ENCODE peak calls at places on chromosomes 6 and 20, in four cellular contexts. One of them, this sample, is unnamed.

GRCh38 chr6:282177-282866 is 10.0 kb upstream of the DUSP22 start:
- DNase-seq in astrocyte of the spinal cord: no peak
- DNase-seq in endodermal cell: no peak
- DNase-seq in AG09309: no peak
- DNase-seq in this sample: no peak

GRCh38 chr6:109165392-109165964 is 70.2 kb downstream of the CEP57L1 start:
- DNase-seq in endodermal cell: peak
- DNase-seq in astrocyte of the spinal cord: peak
- DNase-seq in AG09309: peak
- DNase-seq in this sample: peak

GRCh38 chr6:163413345-163414116 is 987 bp upstream of the QKI start:
- DNase-seq in AG09309: peak
- DNase-seq in endodermal cell: peak
- DNase-seq in astrocyte of the spinal cord: peak
- DNase-seq in this sample: no peak

GRCh38 chr6:31083742-31084354 is 28.5 kb downstream of the C6orf15 start:
- DNase-seq in astrocyte of the spinal cord: peak
- DNase-seq in endodermal cell: peak
- DNase-seq in AG09309: no peak
- DNase-seq in this sample: no peak

GRCh38 chr6:31734247-31734702 is 2.1 kb downstream of the CLIC1 start:
- DNase-seq in AG09309: no peak
- DNase-seq in astrocyte of the spinal cord: no peak
- DNase-seq in endodermal cell: no peak
- DNase-seq in this sample: no peak

GRCh38 chr20:41482647-41483552 is 116.3 kb upstream of the EMILIN3 start:
- DNase-seq in astrocyte of the spinal cord: peak
- DNase-seq in endodermal cell: no peak
- DNase-seq in AG09309: peak
- DNase-seq in this sample: no peak

GRCh38 chr6:40440083-40440482 is 147.1 kb downstream of the LRFN2 start:
- DNase-seq in endodermal cell: no peak
- DNase-seq in AG09309: no peak
- DNase-seq in astrocyte of the spinal cord: no peak
- DNase-seq in this sample: no peak

GRCh38 chr6:88586371-88587157 is 376.9 kb downstream of the RNGTT start:
- DNase-seq in endodermal cell: no peak
- DNase-seq in astrocyte of the spinal cord: no peak
- DNase-seq in AG09309: no peak
- DNase-seq in this sample: no peak

GRCh38 chr6:28940294-28940858 is 16.6 kb upstream of the TRIM27 start:
- DNase-seq in AG09309: no peak
- DNase-seq in astrocyte of the spinal cord: no peak
- DNase-seq in endodermal cell: peak
- DNase-seq in this sample: no peak

GRCh38 chr20:60253471-60253870 is 295.2 kb downstream of the CDH26 start:
- DNase-seq in endodermal cell: no peak
- DNase-seq in AG09309: no peak
- DNase-seq in astrocyte of the spinal cord: no peak
- DNase-seq in this sample: no peak

GRCh38 chr6:147641511-147641910 is 133.0 kb downstream of the SAMD5 start:
- DNase-seq in astrocyte of the spinal cord: no peak
- DNase-seq in endodermal cell: no peak
- DNase-seq in AG09309: no peak
- DNase-seq in this sample: no peak

GRCh38 chr20:43711098-43711654 is 15.6 kb downstream of the GTSF1L start:
- DNase-seq in astrocyte of the spinal cord: no peak
- DNase-seq in endodermal cell: no peak
- DNase-seq in AG09309: no peak
- DNase-seq in this sample: no peak

GRCh38 chr6:135280375-135281136 is 99.4 kb downstream of the MYB start:
- DNase-seq in endodermal cell: no peak
- DNase-seq in AG09309: no peak
- DNase-seq in astrocyte of the spinal cord: no peak
- DNase-seq in this sample: no peak

GRCh38 chr6:43575105-43575771 is 600 bp downstream of the XPO5 start:
- DNase-seq in astrocyte of the spinal cord: peak
- DNase-seq in endodermal cell: no peak
- DNase-seq in AG09309: no peak
- DNase-seq in this sample: no peak

GRCh38 chr20:25467441-25467840 is 60.0 kb downstream of the GINS1 start:
- DNase-seq in AG09309: no peak
- DNase-seq in astrocyte of the spinal cord: no peak
- DNase-seq in endodermal cell: no peak
- DNase-seq in this sample: no peak

GRCh38 chr6:40328376-40328987 is 258.7 kb downstream of the LRFN2 start:
- DNase-seq in AG09309: no peak
- DNase-seq in endodermal cell: peak
- DNase-seq in astrocyte of the spinal cord: no peak
- DNase-seq in this sample: no peak

GRCh38 chr6:151620179-151620578 is 126.4 kb downstream of the CCDC170 start:
- DNase-seq in endodermal cell: no peak
- DNase-seq in AG09309: no peak
- DNase-seq in astrocyte of the spinal cord: no peak
- DNase-seq in this sample: no peak

GRCh38 chr6:144731229-144731628 is 446.1 kb downstream of the UTRN start:
- DNase-seq in endodermal cell: no peak
- DNase-seq in astrocyte of the spinal cord: no peak
- DNase-seq in AG09309: no peak
- DNase-seq in this sample: no peak

GRCh38 chr6:152701081-152701862 is 3.6 kb downstream of the MYCT1 start:
- DNase-seq in AG09309: no peak
- DNase-seq in astrocyte of the spinal cord: no peak
- DNase-seq in endodermal cell: peak
- DNase-seq in this sample: no peak

GRCh38 chr6:52937908-52938307 is 28.4 kb upstream of the GSTA3 start:
- DNase-seq in endodermal cell: peak
- DNase-seq in AG09309: no peak
- DNase-seq in astrocyte of the spinal cord: peak
- DNase-seq in this sample: peak

GRCh38 chr6:128311944-128312570 is 208.3 kb downstream of the PTPRK start:
- DNase-seq in endodermal cell: no peak
- DNase-seq in astrocyte of the spinal cord: no peak
- DNase-seq in AG09309: no peak
- DNase-seq in this sample: no peak

GRCh38 chr6:36596359-36596758 is 2.2 kb downstream of the SRSF3 start:
- DNase-seq in astrocyte of the spinal cord: no peak
- DNase-seq in AG09309: no peak
- DNase-seq in endodermal cell: no peak
- DNase-seq in this sample: no peak

DNA sequence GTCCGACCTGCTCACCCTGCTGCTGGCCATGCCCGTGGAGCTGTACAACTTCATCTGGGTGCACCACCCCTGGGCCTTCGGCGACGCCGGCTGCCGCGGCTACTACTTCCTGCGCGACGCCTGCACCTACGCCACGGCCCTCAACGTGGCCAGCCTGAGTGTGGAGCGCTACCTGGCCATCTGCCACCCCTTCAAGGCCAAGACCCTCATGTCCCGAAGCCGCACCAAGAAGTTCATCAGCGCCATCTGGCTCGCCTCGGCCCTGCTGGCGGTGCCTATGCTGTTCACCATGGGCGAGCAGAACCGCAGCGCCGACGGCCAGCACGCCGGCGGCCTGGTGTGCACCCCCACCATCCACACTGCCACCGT is 885 bp downstream of the NTSR1 start:
- DNase-seq in astrocyte of the spinal cord: no peak
- DNase-seq in endodermal cell: no peak
- DNase-seq in AG09309: no peak
- DNase-seq in this sample: no peak
- H3K4me3 ChIP-seq in astrocyte of the spinal cord: no peak
- H3K4me3 ChIP-seq in endodermal cell: no peak
- H3K4me3 ChIP-seq in AG09309: no peak
- H3K4me3 ChIP-seq in this sample: no peak

GRCh38 chr20:6178537-6178936 is 55.7 kb upstream of the FERMT1 start:
- DNase-seq in astrocyte of the spinal cord: peak
- DNase-seq in AG09309: no peak
- DNase-seq in endodermal cell: no peak
- DNase-seq in this sample: no peak
- TF ChIP-seq CTCF in astrocyte of the spinal cord: peak
- TF ChIP-seq CTCF in AG09309: peak
- TF ChIP-seq CTCF in endodermal cell: peak
- TF ChIP-seq CTCF in this sample: peak

GRCh38 chr6:82362868-82363267 is 749 bp upstream of the TPBG start:
- DNase-seq in AG09309: peak
- DNase-seq in astrocyte of the spinal cord: peak
- DNase-seq in endodermal cell: peak
- DNase-seq in this sample: no peak

GRCh38 chr6:82363368-82364086 is at the start of gene TPBG:
- DNase-seq in astrocyte of the spinal cord: peak
- DNase-seq in endodermal cell: peak
- DNase-seq in AG09309: peak
- DNase-seq in this sample: no peak

GRCh38 chr6:82364087-82365010 is 732 bp downstream of the TPBG start:
- DNase-seq in endodermal cell: peak
- DNase-seq in AG09309: no peak
- DNase-seq in astrocyte of the spinal cord: peak
- DNase-seq in this sample: no peak

GRCh38 chr6:82361631-82362030 is 2.0 kb upstream of the TPBG start:
- DNase-seq in AG09309: no peak
- DNase-seq in endodermal cell: no peak
- DNase-seq in astrocyte of the spinal cord: no peak
- DNase-seq in this sample: no peak

GRCh38 chr6:82362144-82362543 is 1.5 kb upstream of the TPBG start:
- DNase-seq in astrocyte of the spinal cord: no peak
- DNase-seq in AG09309: no peak
- DNase-seq in endodermal cell: no peak
- DNase-seq in this sample: no peak
- H3K4me3 ChIP-seq in astrocyte of the spinal cord: no peak
- H3K4me3 ChIP-seq in AG09309: no peak
- H3K4me3 ChIP-seq in endodermal cell: no peak
- H3K4me3 ChIP-seq in this sample: no peak

DNA sequence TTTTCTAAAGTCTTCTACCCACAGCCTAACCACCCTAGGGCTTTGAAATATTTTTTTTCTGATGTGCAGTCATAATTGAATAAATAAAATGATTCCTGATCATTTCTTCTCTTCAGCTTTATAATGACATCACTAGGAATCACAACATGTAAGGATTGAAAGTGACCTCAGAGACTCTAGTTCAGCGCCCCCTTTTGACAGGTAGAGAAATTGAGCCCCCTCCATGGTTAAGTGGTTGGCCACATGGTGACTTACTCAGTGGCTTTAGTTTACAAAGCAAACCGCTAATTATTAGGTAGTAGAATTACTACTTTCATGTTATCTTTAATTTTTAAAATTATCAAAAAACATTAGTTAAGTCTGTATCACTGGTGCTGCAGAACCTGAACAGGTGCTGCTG is 13.3 kb upstream of the SLC2A12 start:
- DNase-seq in astrocyte of the spinal cord: no peak
- DNase-seq in AG09309: no peak
- DNase-seq in endodermal cell: peak
- DNase-seq in this sample: no peak
- TF ChIP-seq CTCF in astrocyte of the spinal cord: peak
- TF ChIP-seq CTCF in AG09309: peak
- TF ChIP-seq CTCF in endodermal cell: peak
- TF ChIP-seq CTCF in this sample: peak

DNA sequence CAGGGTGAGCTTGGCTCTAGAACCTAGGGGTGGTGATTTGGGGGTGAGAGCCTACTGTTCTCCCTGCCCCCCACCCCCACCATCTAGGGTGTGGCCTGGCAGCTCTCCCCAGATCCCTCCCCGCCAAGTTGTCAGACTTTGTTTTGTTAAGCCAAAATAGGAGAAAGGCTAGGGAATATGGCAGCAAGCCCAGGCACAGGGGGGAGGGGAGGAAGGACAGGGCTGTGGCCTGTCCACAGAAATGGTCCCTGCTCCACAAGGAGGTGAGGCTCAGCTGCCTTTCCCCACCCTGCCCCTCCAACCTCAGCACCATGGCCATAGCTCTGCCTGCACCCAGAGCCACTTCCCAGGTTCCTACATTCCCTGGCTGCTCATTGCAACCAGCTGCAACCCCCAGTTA is 17.2 kb downstream of the SCUBE3 start:
- DNase-seq in endodermal cell: no peak
- DNase-seq in astrocyte of the spinal cord: no peak
- DNase-seq in AG09309: no peak
- DNase-seq in this sample: no peak
- H3K4me3 ChIP-seq in endodermal cell: no peak
- H3K4me3 ChIP-seq in astrocyte of the spinal cord: no peak
- H3K4me3 ChIP-seq in AG09309: no peak
- H3K4me3 ChIP-seq in this sample: no peak

DNA sequence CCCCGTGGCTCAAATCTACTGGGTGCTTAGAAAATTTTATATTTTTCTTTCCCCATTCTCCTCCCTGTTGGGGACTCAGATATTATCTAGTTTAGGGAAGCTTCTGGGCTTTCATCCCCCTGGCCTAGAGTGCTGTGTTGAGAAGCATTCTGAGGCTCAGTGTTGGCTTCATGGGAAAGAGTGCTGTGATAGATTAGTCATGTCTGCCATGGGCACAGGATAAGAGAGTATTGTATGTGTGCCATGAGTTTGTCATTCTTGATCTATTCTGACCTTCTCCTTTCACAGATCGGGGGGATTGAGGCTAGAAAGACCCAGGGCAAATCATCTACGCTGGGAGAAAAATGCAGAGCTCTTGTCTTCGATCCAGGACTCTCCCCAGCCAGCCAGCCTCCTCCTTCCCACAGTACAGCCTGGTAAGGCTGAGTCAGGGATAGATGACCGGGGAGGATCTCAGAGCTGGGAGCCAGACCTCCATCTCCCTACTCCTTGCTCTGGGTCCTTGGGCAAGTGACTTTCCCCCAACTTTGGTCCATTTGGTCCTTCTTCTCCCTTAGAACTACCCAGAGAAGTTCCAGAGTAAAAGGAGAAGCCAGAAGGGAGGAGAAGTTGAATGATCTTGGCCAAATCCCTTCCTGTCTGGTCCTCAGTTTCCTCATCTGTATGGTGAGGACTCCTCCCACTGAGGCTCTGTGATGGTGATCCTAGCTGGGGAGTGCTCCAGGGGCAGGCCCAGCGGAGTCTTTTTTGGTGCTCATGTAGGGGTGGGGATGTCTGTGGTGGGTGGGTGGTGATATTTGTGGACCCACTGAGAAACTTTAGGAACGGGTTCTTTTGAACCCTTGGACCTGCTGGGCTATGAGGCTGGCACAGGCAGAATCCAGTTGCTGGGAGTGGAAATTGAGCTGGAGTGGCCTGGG is 5.0 kb downstream of the SRC start:
- DNase-seq in AG09309: no peak
- DNase-seq in endodermal cell: no peak
- DNase-seq in astrocyte of the spinal cord: no peak
- DNase-seq in this sample: no peak
- TF ChIP-seq CTCF in AG09309: no peak
- TF ChIP-seq CTCF in endodermal cell: no peak
- TF ChIP-seq CTCF in astrocyte of the spinal cord: no peak
- TF ChIP-seq CTCF in this sample: no peak

GRCh38 chr20:4601630-4602296 is 119.9 kb upstream of the PRND start:
- DNase-seq in astrocyte of the spinal cord: peak
- DNase-seq in AG09309: no peak
- DNase-seq in endodermal cell: no peak
- DNase-seq in this sample: no peak
- H3K4me3 ChIP-seq in astrocyte of the spinal cord: no peak
- H3K4me3 ChIP-seq in AG09309: no peak
- H3K4me3 ChIP-seq in endodermal cell: no peak
- H3K4me3 ChIP-seq in this sample: no peak

GRCh38 chr6:136435096-136435495 is 115.1 kb downstream of the MAP7 start:
- DNase-seq in AG09309: no peak
- DNase-seq in astrocyte of the spinal cord: no peak
- DNase-seq in endodermal cell: no peak
- DNase-seq in this sample: no peak
- TF ChIP-seq CTCF in AG09309: no peak
- TF ChIP-seq CTCF in astrocyte of the spinal cord: no peak
- TF ChIP-seq CTCF in endodermal cell: no peak
- TF ChIP-seq CTCF in this sample: no peak

This sample was measured in epithelial cell of proximal tubule.